ENCODE peak calls at places on chromosomes 1 and 21, in six cellular contexts. E is PC-3, Z is cardiac muscle cell, T is HL-60, N is heart left ventricle, H is Peyer's patch. X is an unnamed sample.

GRCh38 chr1:172513480-172513879 is 19.5 kb upstream of the SUCO start:
- DNase-seq in E (peak; percentile 89), Z (no peak), T (no peak), N (no peak), H (no peak), X (peak; percentile 91)

GRCh38 chr1:201385299-201385891 is 7.9 kb upstream of the TNNT2 start:
- DNase-seq in E (peak; percentile 99), Z (peak; percentile 41), T (peak; percentile 12), N (no peak), H (peak; percentile 84), X (no peak)

GRCh38 chr1:2322065-2322571 is 69.2 kb downstream of the MORN1 start:
- DNase-seq in E (no peak), Z (peak; percentile 97), T (no peak), N (peak; percentile 74), H (no peak), X (peak; percentile 31)

GRCh38 chr1:14571810-14572767 is 26.4 kb upstream of the KAZN start:
- DNase-seq in E (peak; percentile 10), Z (peak; percentile 29), T (no peak), N (no peak), H (no peak), X (no peak)

GRCh38 chr1:231523816-231524215 is 4.7 kb upstream of the TSNAX start:
- DNase-seq in E (no peak), Z (peak; percentile 54), T (peak; percentile 77), N (no peak), H (no peak), X (no peak)

GRCh38 chr1:230109871-230110667 is 43.0 kb downstream of the GALNT2 start:
- DNase-seq in E (no peak), Z (no peak), T (peak; percentile 71), N (no peak), H (peak; percentile 82), X (no peak)

GRCh38 chr1:55768345-55768952 is 553.3 kb upstream of the USP24 start:
- DNase-seq in E (no peak), Z (no peak), T (no peak), N (no peak), H (no peak), X (no peak)

GRCh38 chr1:165254376-165254775 is 102.1 kb downstream of the LMX1A start:
- DNase-seq in E (no peak), Z (no peak), T (no peak), N (no peak), H (no peak), X (no peak)

GRCh38 chr1:223770621-223771315 is 58.4 kb downstream of the CAPN2 start:
- DNase-seq in E (no peak), Z (no peak), T (no peak), N (no peak), H (no peak), X (no peak)

GRCh38 chr21:40555129-40555528 is 291.8 kb downstream of the DSCAM start:
- DNase-seq in E (no peak), Z (no peak), T (no peak), N (no peak), H (no peak), X (no peak)

GRCh38 chr1:64019818-64020217 is 183.6 kb upstream of the UBE2U start:
- DNase-seq in E (no peak), Z (peak; percentile 63), T (peak; percentile 9), N (no peak), H (peak; percentile 47), X (peak; percentile 49)

GRCh38 chr1:151371744-151372410 is 628 bp downstream of the SELENBP1 start:
- DNase-seq in E (peak; percentile 22), Z (peak; percentile 84), T (peak; percentile 14), N (peak; percentile 46), H (peak; percentile 60), X (no peak)

GRCh38 chr1:208688656-208689315 is 444.6 kb upstream of the PLXNA2 start:
- DNase-seq in E (no peak), Z (no peak), T (no peak), N (no peak), H (no peak), X (no peak)

GRCh38 chr1:21647431-21648373 is 21.5 kb downstream of the RAP1GAP start:
- DNase-seq in E (peak; percentile 51), Z (peak; percentile 79), T (peak; percentile 41), N (no peak), H (no peak), X (no peak)

GRCh38 chr1:57061369-57061768 is 95.6 kb upstream of the C8B start:
- DNase-seq in E (no peak), Z (peak; percentile 8), T (peak; percentile 1), N (no peak), H (no peak), X (no peak)

GRCh38 chr1:29280780-29281131 is 44.4 kb downstream of the PTPRU start:
- DNase-seq in E (peak; percentile 64), Z (no peak), T (no peak), N (no peak), H (no peak), X (peak; percentile 85)

GRCh38 chr1:42744030-42744413 is 4.0 kb upstream of the CLDN19 start:
- DNase-seq in E (no peak), Z (no peak), T (no peak), N (no peak), H (peak; percentile 22), X (no peak)

GRCh38 chr1:234870020-234870378 is 258.6 kb downstream of the TOMM20 start:
- DNase-seq in E (no peak), Z (no peak), T (no peak), N (no peak), H (no peak), X (no peak)

GRCh38 chr1:40032240-40032891 is 8.2 kb upstream of the CAP1 start:
- DNase-seq in E (peak; percentile 71), Z (peak; percentile 81), T (peak; percentile 66), N (peak; percentile 41), H (peak; percentile 88), X (peak; percentile 62)

GRCh38 chr1:40924767-40925166 is 54.7 kb upstream of the CTPS1 start:
- DNase-seq in E (no peak), Z (no peak), T (no peak), N (no peak), H (no peak), X (no peak)

GRCh38 chr1:201345081-201345355 is 32.5 kb downstream of the TNNT2 start:
- DNase-seq in E (no peak), Z (no peak), T (no peak), N (no peak), H (no peak), X (peak; percentile 54)

GRCh38 chr1:228740991-228741390 is 5.7 kb downstream of the RHOU start:
- DNase-seq in E (no peak), Z (peak; percentile 62), T (no peak), N (no peak), H (no peak), X (no peak)

GRCh38 chr1:41474490-41475271 is 9.8 kb downstream of the EDN2 start:
- DNase-seq in E (no peak), Z (no peak), T (no peak), N (no peak), H (no peak), X (no peak)

DNA sequence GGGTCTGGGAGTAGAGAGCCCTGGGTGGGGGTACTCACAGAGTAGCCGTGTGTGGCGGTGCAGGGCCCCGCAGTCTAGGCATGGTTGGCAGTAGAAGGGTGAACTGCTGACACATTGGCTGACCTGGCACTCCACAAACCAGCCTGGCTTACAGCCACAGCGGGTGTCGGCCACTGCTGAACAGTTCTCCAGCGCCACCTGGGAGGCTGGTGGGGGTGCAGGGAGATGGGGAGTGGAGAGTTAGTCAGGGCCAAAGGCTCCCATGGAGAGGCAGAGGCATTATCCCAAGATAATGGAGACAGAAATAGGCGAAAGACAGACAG is 1.5 kb downstream of the TNFRSF25 start:
- DNase-seq in E (peak; percentile 69), Z (no peak), T (no peak), N (peak; percentile 74), H (peak; percentile 77), X (no peak)
- H3K27ac ChIP-seq in E (no peak overlapping the region), Z (no peak overlapping the region), T (no peak overlapping the region), N (no peak overlapping the region), H (peak overlapping the region; percentile 45), X (no peak overlapping the region)

GRCh38 chr1:83882906-83883305 is 116.0 kb downstream of the TTLL7 start:
- DNase-seq in E (peak; percentile 90), Z (peak; percentile 54), T (no peak), N (no peak), H (no peak), X (peak; percentile 75)
- TF ChIP-seq CTCF in E (peak; percentile 78), Z (peak; percentile 26), T (no peak), N (no peak), H (peak; percentile 18), X (peak; percentile 73)

GRCh38 chr21:41769521-41769920 is 2.7 kb upstream of the RIPK4 start:
- DNase-seq in E (no peak), Z (no peak), T (no peak), N (no peak), H (no peak), X (no peak)
- H3K27me3 ChIP-seq in E (no peaks in the 10 kb centered on the region), Z (peaks cover 69% of the 10 kb centered on the region), T (peaks cover 37% of the 10 kb centered on the region), N (peaks cover 44% of the 10 kb centered on the region), H (no peaks in the 10 kb centered on the region), X (no peaks in the 10 kb centered on the region)

DNA sequence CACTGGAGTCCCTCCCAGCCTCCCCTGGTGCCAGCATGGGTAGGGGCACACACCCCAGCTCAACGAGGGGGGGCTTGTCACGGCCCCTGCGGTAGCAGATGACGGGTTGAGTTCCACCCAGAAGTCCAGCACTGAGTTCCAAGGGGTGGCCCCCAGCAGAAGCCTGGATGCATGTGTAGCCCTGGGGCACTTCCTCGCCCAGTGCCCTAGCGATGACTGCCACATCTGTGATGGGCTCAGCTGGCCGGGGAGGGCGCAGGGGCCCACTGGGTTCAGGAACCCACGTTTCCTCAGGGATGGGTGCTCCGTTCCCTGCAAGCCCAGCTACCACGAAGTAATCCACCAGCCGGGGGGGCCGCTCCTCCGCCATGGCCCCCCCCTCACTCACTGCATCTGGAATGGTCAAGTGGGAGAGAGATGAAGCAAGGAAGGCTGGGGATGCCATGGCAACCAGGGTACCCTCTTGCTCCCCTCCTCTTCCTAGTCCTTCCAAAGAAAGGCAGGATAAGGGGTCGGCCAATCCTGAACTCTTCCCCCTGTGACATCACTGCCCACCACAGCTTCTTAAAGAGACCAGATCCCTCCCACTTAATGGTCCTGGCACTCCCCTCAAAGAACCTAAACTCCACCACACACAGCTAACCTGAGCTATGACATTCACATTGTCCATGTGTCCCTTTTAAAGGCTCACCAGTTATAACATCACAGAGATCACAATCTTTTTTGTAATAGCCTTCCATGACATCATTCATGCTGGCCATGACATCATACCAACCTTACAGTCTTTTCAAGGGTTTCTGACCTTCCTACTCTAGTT is 2.3 kb downstream of the DENND4B start:
- DNase-seq in E (no peak), Z (no peak), T (no peak), N (no peak), H (no peak), X (no peak)
- H3K27ac ChIP-seq in E (no peak overlapping the region), Z (no peak overlapping the region), T (peak overlapping the region; percentile 96), N (peak overlapping the region; percentile 97), H (peak overlapping the region; percentile 99), X (no peak overlapping the region)

GRCh38 chr1:232950197-232950918 is at the start of gene NTPCR:
- DNase-seq in E (peak; percentile 98), Z (peak; percentile 95), T (peak; percentile 89), N (peak; percentile 94), H (peak; percentile 97), X (peak; percentile 86)
- TF ChIP-seq CTCF in E (peak; percentile 6), Z (peak; percentile 7), T (no peak), N (peak; percentile 29), H (peak; percentile 32), X (peak; percentile 28)

DNA sequence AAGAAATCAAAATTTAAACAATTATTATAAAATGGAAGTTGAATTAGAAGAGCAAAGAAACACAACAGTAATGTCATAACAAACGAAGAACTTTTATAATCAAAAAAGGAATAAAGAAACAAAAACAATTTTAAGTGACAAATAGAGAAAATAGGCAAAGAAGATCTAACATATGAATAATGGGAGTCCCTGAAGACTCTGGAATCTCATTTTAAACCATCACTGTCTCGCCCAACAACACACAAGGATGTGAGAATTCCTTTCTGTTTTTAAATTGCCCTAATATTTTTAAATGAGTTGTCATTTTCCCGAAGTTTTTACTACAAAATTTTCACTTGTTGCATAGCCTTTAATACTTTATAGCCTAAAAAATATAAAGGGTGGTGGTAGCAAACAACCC is 4.3 kb upstream of the NDC1 start:
- DNase-seq in E (no peak), Z (no peak), T (no peak), N (no peak), H (no peak), X (no peak)
- H3K27me3 ChIP-seq in E (no peaks in the 10 kb centered on the region), Z (no peaks in the 10 kb centered on the region), T (no peaks in the 10 kb centered on the region), N (no peaks in the 10 kb centered on the region), H (no peaks in the 10 kb centered on the region), X (no peaks in the 10 kb centered on the region)

X was measured in foreskin keratinocyte.